ENCODE peak calls at places on chromosomes 3 and 15, in nine cellular contexts. X is nucleus accumbens; J is HepG2; Y is hypothalamus; B is AG09309; T is prostate gland; U is glutamatergic neuron; N is activated T-helper 1 cell treated with anti-CD3 and anti-CD28 coated beads, Interleukin-2, amount 50 U/mL, for 16 hours; D is germinal center. F is an unnamed sample.

GRCh38 chr3:147427796-147428195 is 18.6 kb downstream of the ZIC1 start:
- DNase-seq in X (no peak), J (no peak), Y (no peak), B (no peak), T (no peak), U (no peak), N (no peak), D (no peak), F (no peak)

GRCh38 chr3:179882322-179882721 is 154.4 kb downstream of the PEX5L start:
- DNase-seq in X (no peak), J (no peak), Y (no peak), B (no peak), T (no peak), U (no peak), N (no peak), D (no peak), F (peak)

GRCh38 chr3:38479431-38480092 is 16.6 kb upstream of the EXOG start:
- DNase-seq in X (peak), J (peak), Y (peak), B (no peak), T (peak), U (peak), N (no peak), D (peak), F (peak)

GRCh38 chr3:99269606-99270355 is 368.3 kb upstream of the DCBLD2 start:
- DNase-seq in X (peak), J (no peak), Y (no peak), B (peak), T (peak), U (no peak), N (no peak), D (no peak), F (peak)

GRCh38 chr15:99993681-99994131 is 260.5 kb upstream of the LYSMD4 start:
- DNase-seq in X (no peak), J (no peak), Y (no peak), B (no peak), T (no peak), U (no peak), N (no peak), D (no peak), F (no peak)

GRCh38 chr3:125032683-125033082 is 23.1 kb downstream of the HEG1 start:
- DNase-seq in X (no peak), J (no peak), Y (no peak), B (no peak), T (no peak), U (no peak), N (no peak), D (no peak), F (no peak)

GRCh38 chr15:98896002-98896721 is 111.4 kb downstream of the PGPEP1L start:
- DNase-seq in X (no peak), J (no peak), Y (no peak), B (no peak), T (no peak), U (no peak), N (no peak), D (no peak), F (no peak)

GRCh38 chr3:44678480-44679116 is 30.1 kb downstream of the ZNF35 start:
- DNase-seq in X (no peak), J (no peak), Y (no peak), B (no peak), T (no peak), U (no peak), N (no peak), D (no peak), F (no peak)

GRCh38 chr3:61040618-61041017 is 210.6 kb downstream of the FHIT start:
- DNase-seq in X (no peak), J (no peak), Y (no peak), B (no peak), T (no peak), U (no peak), N (no peak), D (no peak), F (no peak)

GRCh38 chr15:99708563-99708962 is 24.7 kb downstream of the LYSMD4 start:
- DNase-seq in X (no peak), J (no peak), Y (no peak), B (peak), T (peak), U (no peak), N (no peak), D (no peak), F (peak)

GRCh38 chr3:27641888-27642601 is 80.1 kb downstream of the EOMES start:
- DNase-seq in X (no peak), J (no peak), Y (no peak), B (no peak), T (no peak), U (no peak), N (no peak), D (no peak), F (no peak)

GRCh38 chr3:160755776-160756304 is at the start of gene PPM1L:
- DNase-seq in X (peak), J (no peak), Y (peak), B (no peak), T (peak), U (peak), N (peak), D (peak), F (peak)

GRCh38 chr3:172241385-172241784 is 202.0 kb downstream of the FNDC3B start:
- DNase-seq in X (no peak), J (no peak), Y (no peak), B (no peak), T (no peak), U (no peak), N (no peak), D (no peak), F (no peak)

GRCh38 chr3:158573714-158574113 is 2.7 kb downstream of the MLF1 start:
- DNase-seq in X (no peak), J (peak), Y (no peak), B (no peak), T (no peak), U (no peak), N (no peak), D (no peak), F (no peak)

GRCh38 chr3:5022187-5022965 is 43.1 kb downstream of the BHLHE40 start:
- DNase-seq in X (no peak), J (peak), Y (no peak), B (no peak), T (no peak), U (no peak), N (no peak), D (no peak), F (no peak)

GRCh38 chr3:195236801-195237570 is 34.0 kb downstream of the XXYLT1 start:
- DNase-seq in X (no peak), J (no peak), Y (no peak), B (no peak), T (no peak), U (no peak), N (no peak), D (no peak), F (no peak)

GRCh38 chr3:16741890-16742289 is 136.7 kb upstream of the DAZL start:
- DNase-seq in X (no peak), J (no peak), Y (no peak), B (no peak), T (no peak), U (no peak), N (no peak), D (no peak), F (no peak)

GRCh38 chr15:98003976-98004375 is 43.5 kb downstream of the ARRDC4 start:
- DNase-seq in X (peak), J (no peak), Y (no peak), B (no peak), T (no peak), U (no peak), N (no peak), D (no peak), F (no peak)

GRCh38 chr15:69044899-69045298 is 30.4 kb downstream of the NOX5 start:
- DNase-seq in X (no peak), J (no peak), Y (no peak), B (peak), T (no peak), U (no peak), N (no peak), D (no peak), F (no peak)

GRCh38 chr3:133293397-133294107 is 106.3 kb upstream of the BFSP2 start:
- DNase-seq in X (no peak), J (no peak), Y (no peak), B (no peak), T (no peak), U (no peak), N (no peak), D (no peak), F (no peak)

GRCh38 chr15:41987925-41988275 is 15.5 kb upstream of the EHD4 start:
- DNase-seq in X (no peak), J (no peak), Y (no peak), B (no peak), T (no peak), U (peak), N (no peak), D (no peak), F (no peak)

GRCh38 chr15:89186798-89187197 is 34.6 kb downstream of the RLBP1 start:
- DNase-seq in X (no peak), J (no peak), Y (no peak), B (no peak), T (no peak), U (no peak), N (no peak), D (no peak), F (no peak)

GRCh38 chr3:160154033-160154432 is 71.2 kb upstream of the C3orf80 start:
- DNase-seq in X (no peak), J (no peak), Y (no peak), B (peak), T (no peak), U (no peak), N (no peak), D (no peak), F (no peak)

GRCh38 chr3:54173371-54173770 is 51.0 kb downstream of the CACNA2D3 start:
- DNase-seq in X (no peak), J (no peak), Y (no peak), B (no peak), T (no peak), U (no peak), N (no peak), D (no peak), F (no peak)

GRCh38 chr3:149390316-149390715 is 12.9 kb upstream of the TM4SF1 start:
- DNase-seq in X (no peak), J (no peak), Y (no peak), B (no peak), T (no peak), U (no peak), N (no peak), D (no peak), F (no peak)

GRCh38 chr3:58487140-58487886 is 4.6 kb upstream of the KCTD6 start:
- DNase-seq in X (no peak), J (no peak), Y (peak), B (no peak), T (no peak), U (no peak), N (no peak), D (no peak), F (no peak)

GRCh38 chr3:115713247-115713646 is 89.9 kb downstream of the GAP43 start:
- DNase-seq in X (peak), J (no peak), Y (no peak), B (no peak), T (no peak), U (peak), N (no peak), D (no peak), F (no peak)

GRCh38 chr3:136207741-136208140 is 11.6 kb upstream of the MSL2 start:
- DNase-seq in X (no peak), J (no peak), Y (no peak), B (no peak), T (no peak), U (no peak), N (no peak), D (no peak), F (no peak)

GRCh38 chr3:85846940-85847339 is 888.2 kb downstream of the CADM2 start:
- DNase-seq in X (no peak), J (no peak), Y (no peak), B (no peak), T (no peak), U (no peak), N (no peak), D (no peak), F (no peak)

GRCh38 chr3:130601662-130602061 is 84.7 kb downstream of the COL6A6 start:
- DNase-seq in X (no peak), J (no peak), Y (no peak), B (no peak), T (no peak), U (no peak), N (no peak), D (no peak), F (no peak)

F was measured in globus pallidus.